ENCODE peak calls at places on chromosomes 16 and 17, in ten cellular contexts. One of them, this sample, is unnamed.

GRCh38 chr17:34862384-34862783 is 98.9 kb downstream of the CCT6B start:
- DNase-seq in mesendoderm: peak
- DNase-seq in COR-L47: no peak
- DNase-seq in stimulated activated CD4-positive, alpha-beta T cell treated with anti-CD3 and anti-CD28 coated beads, Interleukin-1b, Interleukin-23, amount 100 ng/mL, for 24 hours: no peak
- DNase-seq in substantia nigra: no peak
- DNase-seq in body of pancreas: no peak
- DNase-seq in activated naive CD4-positive, alpha-beta T cell: no peak
- DNase-seq in cerebellar nuclear complex: no peak
- DNase-seq in omental fat pad: no peak
- DNase-seq in LoVo: no peak
- DNase-seq in this sample: no peak

GRCh38 chr16:83356266-83356665 is 451.5 kb upstream of the HSBP1 start:
- DNase-seq in stimulated activated CD4-positive, alpha-beta T cell treated with anti-CD3 and anti-CD28 coated beads, Interleukin-1b, Interleukin-23, amount 100 ng/mL, for 24 hours: no peak
- DNase-seq in LoVo: peak
- DNase-seq in substantia nigra: peak
- DNase-seq in COR-L47: peak
- DNase-seq in cerebellar nuclear complex: no peak
- DNase-seq in omental fat pad: no peak
- DNase-seq in body of pancreas: peak
- DNase-seq in activated naive CD4-positive, alpha-beta T cell: no peak
- DNase-seq in mesendoderm: peak
- DNase-seq in this sample: no peak

GRCh38 chr16:20879175-20880053 is 20.7 kb downstream of the DCUN1D3 start:
- DNase-seq in substantia nigra: no peak
- DNase-seq in body of pancreas: no peak
- DNase-seq in LoVo: no peak
- DNase-seq in cerebellar nuclear complex: no peak
- DNase-seq in mesendoderm: no peak
- DNase-seq in COR-L47: no peak
- DNase-seq in omental fat pad: no peak
- DNase-seq in stimulated activated CD4-positive, alpha-beta T cell treated with anti-CD3 and anti-CD28 coated beads, Interleukin-1b, Interleukin-23, amount 100 ng/mL, for 24 hours: no peak
- DNase-seq in activated naive CD4-positive, alpha-beta T cell: no peak
- DNase-seq in this sample: no peak

GRCh38 chr17:21039839-21040575 is 2.8 kb downstream of the USP22 start:
- DNase-seq in COR-L47: peak
- DNase-seq in body of pancreas: peak
- DNase-seq in substantia nigra: no peak
- DNase-seq in omental fat pad: no peak
- DNase-seq in stimulated activated CD4-positive, alpha-beta T cell treated with anti-CD3 and anti-CD28 coated beads, Interleukin-1b, Interleukin-23, amount 100 ng/mL, for 24 hours: no peak
- DNase-seq in LoVo: peak
- DNase-seq in mesendoderm: peak
- DNase-seq in cerebellar nuclear complex: no peak
- DNase-seq in activated naive CD4-positive, alpha-beta T cell: no peak
- DNase-seq in this sample: no peak

GRCh38 chr16:49704586-49705155 is 151.2 kb downstream of the ZNF423 start:
- DNase-seq in cerebellar nuclear complex: no peak
- DNase-seq in COR-L47: no peak
- DNase-seq in substantia nigra: no peak
- DNase-seq in activated naive CD4-positive, alpha-beta T cell: no peak
- DNase-seq in LoVo: no peak
- DNase-seq in body of pancreas: no peak
- DNase-seq in omental fat pad: no peak
- DNase-seq in mesendoderm: peak
- DNase-seq in stimulated activated CD4-positive, alpha-beta T cell treated with anti-CD3 and anti-CD28 coated beads, Interleukin-1b, Interleukin-23, amount 100 ng/mL, for 24 hours: no peak
- DNase-seq in this sample: no peak

GRCh38 chr16:65878347-65878746 is 488.1 kb upstream of the CDH5 start:
- DNase-seq in mesendoderm: no peak
- DNase-seq in activated naive CD4-positive, alpha-beta T cell: no peak
- DNase-seq in cerebellar nuclear complex: no peak
- DNase-seq in LoVo: no peak
- DNase-seq in COR-L47: no peak
- DNase-seq in omental fat pad: no peak
- DNase-seq in stimulated activated CD4-positive, alpha-beta T cell treated with anti-CD3 and anti-CD28 coated beads, Interleukin-1b, Interleukin-23, amount 100 ng/mL, for 24 hours: no peak
- DNase-seq in body of pancreas: no peak
- DNase-seq in substantia nigra: no peak
- DNase-seq in this sample: no peak

GRCh38 chr16:559411-560207 is 585 bp upstream of the PRR35 start:
- DNase-seq in COR-L47: no peak
- DNase-seq in cerebellar nuclear complex: no peak
- DNase-seq in omental fat pad: no peak
- DNase-seq in activated naive CD4-positive, alpha-beta T cell: no peak
- DNase-seq in LoVo: no peak
- DNase-seq in stimulated activated CD4-positive, alpha-beta T cell treated with anti-CD3 and anti-CD28 coated beads, Interleukin-1b, Interleukin-23, amount 100 ng/mL, for 24 hours: no peak
- DNase-seq in body of pancreas: no peak
- DNase-seq in mesendoderm: peak
- DNase-seq in substantia nigra: no peak
- DNase-seq in this sample: no peak

GRCh38 chr16:8678068-8678927 is 3.9 kb downstream of the ABAT start:
- DNase-seq in stimulated activated CD4-positive, alpha-beta T cell treated with anti-CD3 and anti-CD28 coated beads, Interleukin-1b, Interleukin-23, amount 100 ng/mL, for 24 hours: no peak
- DNase-seq in LoVo: no peak
- DNase-seq in body of pancreas: no peak
- DNase-seq in mesendoderm: no peak
- DNase-seq in cerebellar nuclear complex: no peak
- DNase-seq in omental fat pad: no peak
- DNase-seq in activated naive CD4-positive, alpha-beta T cell: no peak
- DNase-seq in substantia nigra: no peak
- DNase-seq in COR-L47: no peak
- DNase-seq in this sample: no peak

GRCh38 chr17:17681744-17682292 is 560 bp downstream of the RAI1 start:
- DNase-seq in activated naive CD4-positive, alpha-beta T cell: peak
- DNase-seq in cerebellar nuclear complex: no peak
- DNase-seq in LoVo: no peak
- DNase-seq in COR-L47: no peak
- DNase-seq in body of pancreas: peak
- DNase-seq in mesendoderm: no peak
- DNase-seq in omental fat pad: no peak
- DNase-seq in stimulated activated CD4-positive, alpha-beta T cell treated with anti-CD3 and anti-CD28 coated beads, Interleukin-1b, Interleukin-23, amount 100 ng/mL, for 24 hours: no peak
- DNase-seq in substantia nigra: no peak
- DNase-seq in this sample: peak

GRCh38 chr17:4533522-4534502 is 21.4 kb downstream of the MYBBP1A start:
- DNase-seq in activated naive CD4-positive, alpha-beta T cell: no peak
- DNase-seq in substantia nigra: peak
- DNase-seq in COR-L47: no peak
- DNase-seq in mesendoderm: no peak
- DNase-seq in omental fat pad: no peak
- DNase-seq in cerebellar nuclear complex: no peak
- DNase-seq in LoVo: peak
- DNase-seq in stimulated activated CD4-positive, alpha-beta T cell treated with anti-CD3 and anti-CD28 coated beads, Interleukin-1b, Interleukin-23, amount 100 ng/mL, for 24 hours: no peak
- DNase-seq in body of pancreas: no peak
- DNase-seq in this sample: no peak

GRCh38 chr17:50210249-50211225 is 9.1 kb upstream of the COL1A1 start:
- DNase-seq in mesendoderm: peak
- DNase-seq in substantia nigra: no peak
- DNase-seq in body of pancreas: peak
- DNase-seq in activated naive CD4-positive, alpha-beta T cell: no peak
- DNase-seq in stimulated activated CD4-positive, alpha-beta T cell treated with anti-CD3 and anti-CD28 coated beads, Interleukin-1b, Interleukin-23, amount 100 ng/mL, for 24 hours: no peak
- DNase-seq in cerebellar nuclear complex: no peak
- DNase-seq in LoVo: no peak
- DNase-seq in COR-L47: no peak
- DNase-seq in omental fat pad: peak
- DNase-seq in this sample: no peak

GRCh38 chr17:45235071-45236001 is 13.7 kb downstream of the FMNL1 start:
- DNase-seq in cerebellar nuclear complex: no peak
- DNase-seq in LoVo: peak
- DNase-seq in mesendoderm: peak
- DNase-seq in body of pancreas: peak
- DNase-seq in COR-L47: peak
- DNase-seq in activated naive CD4-positive, alpha-beta T cell: peak
- DNase-seq in omental fat pad: peak
- DNase-seq in stimulated activated CD4-positive, alpha-beta T cell treated with anti-CD3 and anti-CD28 coated beads, Interleukin-1b, Interleukin-23, amount 100 ng/mL, for 24 hours: peak
- DNase-seq in substantia nigra: peak
- DNase-seq in this sample: peak

GRCh38 chr16:85767569-85767968 is 16.7 kb upstream of the C16orf74 start:
- DNase-seq in COR-L47: no peak
- DNase-seq in substantia nigra: no peak
- DNase-seq in activated naive CD4-positive, alpha-beta T cell: no peak
- DNase-seq in mesendoderm: peak
- DNase-seq in omental fat pad: no peak
- DNase-seq in cerebellar nuclear complex: no peak
- DNase-seq in stimulated activated CD4-positive, alpha-beta T cell treated with anti-CD3 and anti-CD28 coated beads, Interleukin-1b, Interleukin-23, amount 100 ng/mL, for 24 hours: no peak
- DNase-seq in LoVo: peak
- DNase-seq in body of pancreas: no peak
- DNase-seq in this sample: no peak

GRCh38 chr16:1923299-1924034 is 5.3 kb upstream of the HS3ST6 start:
- DNase-seq in stimulated activated CD4-positive, alpha-beta T cell treated with anti-CD3 and anti-CD28 coated beads, Interleukin-1b, Interleukin-23, amount 100 ng/mL, for 24 hours: no peak
- DNase-seq in omental fat pad: no peak
- DNase-seq in activated naive CD4-positive, alpha-beta T cell: no peak
- DNase-seq in body of pancreas: no peak
- DNase-seq in mesendoderm: peak
- DNase-seq in cerebellar nuclear complex: no peak
- DNase-seq in LoVo: peak
- DNase-seq in substantia nigra: no peak
- DNase-seq in COR-L47: peak
- DNase-seq in this sample: no peak

GRCh38 chr16:16014329-16015224 is 65.2 kb downstream of the ABCC1 start:
- DNase-seq in body of pancreas: peak
- DNase-seq in activated naive CD4-positive, alpha-beta T cell: no peak
- DNase-seq in substantia nigra: no peak
- DNase-seq in mesendoderm: no peak
- DNase-seq in stimulated activated CD4-positive, alpha-beta T cell treated with anti-CD3 and anti-CD28 coated beads, Interleukin-1b, Interleukin-23, amount 100 ng/mL, for 24 hours: no peak
- DNase-seq in COR-L47: no peak
- DNase-seq in cerebellar nuclear complex: no peak
- DNase-seq in LoVo: no peak
- DNase-seq in omental fat pad: no peak
- DNase-seq in this sample: no peak

GRCh38 chr16:57748596-57748995 is 13.0 kb downstream of the KATNB1 start:
- DNase-seq in LoVo: no peak
- DNase-seq in mesendoderm: no peak
- DNase-seq in COR-L47: no peak
- DNase-seq in substantia nigra: no peak
- DNase-seq in activated naive CD4-positive, alpha-beta T cell: no peak
- DNase-seq in cerebellar nuclear complex: no peak
- DNase-seq in stimulated activated CD4-positive, alpha-beta T cell treated with anti-CD3 and anti-CD28 coated beads, Interleukin-1b, Interleukin-23, amount 100 ng/mL, for 24 hours: no peak
- DNase-seq in omental fat pad: no peak
- DNase-seq in body of pancreas: no peak
- DNase-seq in this sample: no peak

GRCh38 chr17:34892864-34893263 is 68.4 kb downstream of the CCT6B start:
- DNase-seq in COR-L47: peak
- DNase-seq in activated naive CD4-positive, alpha-beta T cell: no peak
- DNase-seq in cerebellar nuclear complex: peak
- DNase-seq in body of pancreas: no peak
- DNase-seq in LoVo: no peak
- DNase-seq in stimulated activated CD4-positive, alpha-beta T cell treated with anti-CD3 and anti-CD28 coated beads, Interleukin-1b, Interleukin-23, amount 100 ng/mL, for 24 hours: no peak
- DNase-seq in substantia nigra: no peak
- DNase-seq in mesendoderm: peak
- DNase-seq in omental fat pad: no peak
- DNase-seq in this sample: no peak

GRCh38 chr17:1058423-1059130 is 61.6 kb downstream of the TIMM22 start:
- DNase-seq in COR-L47: no peak
- DNase-seq in mesendoderm: peak
- DNase-seq in stimulated activated CD4-positive, alpha-beta T cell treated with anti-CD3 and anti-CD28 coated beads, Interleukin-1b, Interleukin-23, amount 100 ng/mL, for 24 hours: peak
- DNase-seq in body of pancreas: no peak
- DNase-seq in omental fat pad: no peak
- DNase-seq in activated naive CD4-positive, alpha-beta T cell: no peak
- DNase-seq in cerebellar nuclear complex: no peak
- DNase-seq in substantia nigra: no peak
- DNase-seq in LoVo: peak
- DNase-seq in this sample: no peak